ENCODE peak calls at places on chromosomes 3 and 15, in five cellular contexts. Y is sigmoid colon; Z is SJSA1; R is activated naive CD4-positive, alpha-beta T cell; A is stimulated activated CD8-positive, alpha-beta memory T cell treated with anti-CD3 and anti-CD28 coated beads, Interleukin-4, amount 100 ng/mL, for 48 hours. D is an unnamed sample.
A peak's percentile ranks its signal among the peaks of the same experiment; 100 is the strongest.

GRCh38 chr3:31064021-31064420 is 169.6 kb upstream of the GADL1 start:
- DNase-seq in Y (no peak), Z (no peak), R (no peak), A (no peak), D (no peak)

GRCh38 chr3:59709702-59710555 is 660.1 kb upstream of the CFAP20DC start:
- DNase-seq in Y (peak; percentile 68), Z (no peak), R (no peak), A (no peak), D (no peak)

GRCh38 chr3:197297020-197297419 is 1.4 kb downstream of the DLG1 start:
- DNase-seq in Y (no peak), Z (no peak), R (no peak), A (no peak), D (peak; percentile 37)

GRCh38 chr3:135860761-135861160 is 104.8 kb upstream of the PPP2R3A start:
- DNase-seq in Y (no peak), Z (no peak), R (no peak), A (no peak), D (no peak)

GRCh38 chr15:63856711-63857458 is 23.1 kb upstream of the HERC1 start:
- DNase-seq in Y (no peak), Z (no peak), R (no peak), A (no peak), D (no peak)

GRCh38 chr3:9399746-9400145 is 2.3 kb downstream of the SETD5 start:
- DNase-seq in Y (peak; percentile 95), Z (peak; percentile 46), R (no peak), A (peak; percentile 21), D (peak; percentile 73)

GRCh38 chr3:16793321-16793720 is 91.4 kb upstream of the PLCL2 start:
- DNase-seq in Y (no peak), Z (no peak), R (no peak), A (no peak), D (no peak)

GRCh38 chr3:39234705-39235104 is 42.3 kb upstream of the XIRP1 start:
- DNase-seq in Y (no peak), Z (no peak), R (no peak), A (no peak), D (no peak)

GRCh38 chr3:12436514-12437222 is 47.6 kb upstream of the TSEN2 start:
- DNase-seq in Y (peak; percentile 75), Z (no peak), R (no peak), A (no peak), D (no peak)

GRCh38 chr3:172140499-172141391 is 101.4 kb downstream of the FNDC3B start:
- DNase-seq in Y (peak; percentile 78), Z (peak; percentile 85), R (no peak), A (no peak), D (peak; percentile 59)

GRCh38 chr3:57582470-57583168 is 14.5 kb downstream of the ARF4 start:
- DNase-seq in Y (no peak), Z (no peak), R (no peak), A (no peak), D (no peak)

GRCh38 chr3:52704611-52705437 is 767 bp downstream of the GLT8D1 start:
- DNase-seq in Y (no peak), Z (peak; percentile 31), R (no peak), A (no peak), D (peak; percentile 29)

GRCh38 chr3:56864090-56864489 is 62.3 kb upstream of the ARHGEF3 start:
- DNase-seq in Y (no peak), Z (no peak), R (no peak), A (peak; percentile 74), D (no peak)

GRCh38 chr3:124664804-124665203 is 65.4 kb upstream of the UMPS start:
- DNase-seq in Y (no peak), Z (no peak), R (no peak), A (no peak), D (no peak)

GRCh38 chr15:40911693-40912092 is 17.4 kb downstream of the VPS18 start:
- DNase-seq in Y (no peak), Z (no peak), R (no peak), A (no peak), D (no peak)

GRCh38 chr3:149848238-149848637 is 35.2 kb downstream of the RNF13 start:
- DNase-seq in Y (no peak), Z (no peak), R (no peak), A (no peak), D (no peak)

D was measured in G401.